ENCODE peak calls at places on chromosomes 4 and X, in four cellular contexts. L is heart right ventricle, P is HFF-Myc, Y is transverse colon. G is an unnamed sample.
A peak's percentile ranks its signal among the peaks of the same experiment; 100 is the strongest.

GRCh38 chr4:5890063-5890727 is 2.7 kb downstream of the CRMP1 start:
- DNase-seq in L (peak; percentile 14), P (no peak), Y (no peak), G (peak; percentile 79)

GRCh38 chr4:54099959-54100606 is at the start of gene GSX2:
- DNase-seq in L (no peak), P (no peak), Y (no peak), G (no peak)

GRCh38 chr4:165325732-165326512 is 1.5 kb upstream of the MSMO1 start:
- DNase-seq in L (no peak), P (peak; percentile 59), Y (no peak), G (no peak)

GRCh38 chr4:24533364-24533763 is 51.0 kb downstream of the DHX15 start:
- DNase-seq in L (no peak), P (no peak), Y (no peak), G (no peak)

GRCh38 chrX:91137881-91138280 is 296.8 kb upstream of the PABPC5 start:
- DNase-seq in L (no peak), P (no peak), Y (no peak), G (no peak)

GRCh38 chrX:111555559-111555958 is 44.1 kb downstream of the SERTM2 start:
- DNase-seq in L (no peak), P (no peak), Y (no peak), G (no peak)

GRCh38 chrX:104330966-104331365 is 76.2 kb upstream of the ESX1 start:
- DNase-seq in L (no peak), P (no peak), Y (no peak), G (no peak)

GRCh38 chr4:185838514-185839203 is 26.7 kb upstream of the SORBS2 start:
- DNase-seq in L (no peak), P (no peak), Y (no peak), G (no peak)

GRCh38 chr4:187504974-187505797 is 490.4 kb upstream of the ZFP42 start:
- DNase-seq in L (no peak), P (no peak), Y (no peak), G (no peak)

DNA sequence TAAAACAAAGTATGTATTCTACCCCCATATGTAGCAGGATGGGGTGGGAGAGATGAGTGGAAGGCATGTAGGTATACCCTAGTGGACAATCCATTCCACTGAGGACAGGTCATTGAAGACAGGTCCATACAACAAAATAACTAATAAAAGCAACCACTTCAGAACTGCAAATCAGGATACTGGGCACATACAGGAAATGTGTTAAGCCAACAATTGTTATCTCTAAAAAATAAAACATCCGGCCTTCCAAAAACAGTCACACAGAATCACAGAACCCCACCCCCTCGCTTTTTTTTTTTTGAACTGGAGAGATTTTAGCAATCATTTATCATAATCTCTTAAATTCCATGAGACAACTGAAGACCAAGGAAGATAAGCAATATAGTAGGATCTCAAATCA is 112.9 kb downstream of the FRYL start:
- DNase-seq in L (no peak), P (no peak), Y (no peak), G (no peak)
- TF ChIP-seq CTCF in L (no peak), P (no peak), Y (no peak), G (no peak)

DNA sequence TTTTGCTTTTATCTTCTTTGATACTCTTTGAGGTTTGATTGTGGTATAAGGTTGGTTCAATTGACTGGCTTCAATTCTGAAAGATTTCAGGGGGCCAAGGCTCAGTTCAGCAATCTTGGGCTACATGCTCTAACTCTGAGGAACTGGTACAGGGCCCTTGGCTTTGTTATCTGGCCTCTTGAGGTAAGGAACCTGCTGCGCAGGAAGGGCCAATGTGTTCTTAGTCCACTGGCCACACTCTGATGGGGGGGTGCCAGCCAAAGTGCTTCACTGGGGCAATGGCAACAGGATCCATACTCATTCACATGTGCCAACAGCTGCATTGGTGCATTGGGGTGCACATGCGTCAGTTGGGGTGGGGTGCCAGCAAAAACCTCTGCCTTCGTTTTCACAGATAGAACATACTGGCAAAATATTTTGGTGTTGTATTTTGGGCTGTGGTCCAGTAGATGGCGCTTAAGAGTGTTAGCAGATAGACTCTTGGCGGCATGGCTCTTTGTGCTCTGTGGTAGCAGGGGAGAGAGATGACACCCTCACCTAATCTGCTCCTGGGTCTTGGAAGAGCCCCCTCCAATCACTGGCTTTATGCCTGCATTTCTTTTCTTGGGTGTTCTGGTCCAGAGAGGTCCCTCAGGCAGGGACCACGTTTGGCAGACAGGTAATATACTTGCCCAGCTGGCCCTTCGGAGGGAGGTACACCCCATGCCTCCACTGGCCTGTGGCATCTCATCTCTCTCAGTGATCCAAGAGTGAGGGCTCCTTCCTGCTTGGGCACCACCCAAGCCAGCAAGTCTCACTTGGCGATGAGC is 42.9 kb downstream of the NDST3 start:
- DNase-seq in L (no peak), P (peak; percentile 27), Y (peak; percentile 11), G (no peak)
- TF ChIP-seq CTCF in L (no peak), P (peak; percentile 69), Y (peak; percentile 33), G (peak; percentile 47)

GRCh38 chrX:149949743-149950436 is 11.6 kb upstream of the EOLA2 start:
- DNase-seq in L (no peak), P (no peak), Y (no peak), G (no peak)
- TF ChIP-seq CTCF in L (no peak), P (no peak), Y (no peak), G (no peak)

DNA sequence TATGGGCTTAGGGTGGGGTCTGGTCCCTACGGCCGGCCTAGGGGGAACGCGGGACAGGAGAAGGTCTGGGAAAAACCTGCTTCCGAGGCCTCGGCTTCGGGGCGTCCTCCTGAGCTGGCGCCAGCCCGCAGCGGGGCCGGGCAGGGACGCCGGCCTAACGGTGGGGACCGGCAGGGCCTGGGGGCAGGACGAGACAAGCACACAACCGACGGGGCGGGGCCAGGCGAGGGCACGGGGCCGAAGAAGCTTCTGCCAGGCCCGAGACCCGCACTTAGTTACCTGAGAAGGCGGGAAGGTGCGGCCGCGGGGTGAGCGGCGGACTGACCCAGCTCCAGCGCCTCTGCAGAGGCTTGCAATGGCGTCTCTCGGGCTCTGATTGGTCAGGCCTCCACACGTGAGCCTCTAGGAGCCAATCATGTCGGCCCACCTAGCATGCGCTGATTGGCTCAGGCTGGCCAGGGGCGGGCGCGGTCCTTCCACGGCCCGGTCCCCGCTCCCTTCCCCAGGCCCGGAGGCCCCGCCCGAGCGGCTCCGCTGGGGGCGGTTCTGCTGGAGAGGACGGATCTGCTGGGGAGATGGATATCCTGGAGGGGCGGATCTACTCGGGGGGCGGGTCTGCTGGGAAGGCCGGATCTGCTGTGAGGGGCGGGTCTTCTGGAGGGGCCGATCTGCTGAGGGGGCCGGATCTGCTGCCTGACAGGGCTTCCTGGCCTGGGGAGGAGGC is 44.3 kb downstream of the CPLX1 start:
- DNase-seq in L (peak; percentile 99), P (peak; percentile 95), Y (peak; percentile 99), G (peak; percentile 96)
- TF ChIP-seq CTCF in L (no peak), P (no peak), Y (no peak), G (no peak)

DNA sequence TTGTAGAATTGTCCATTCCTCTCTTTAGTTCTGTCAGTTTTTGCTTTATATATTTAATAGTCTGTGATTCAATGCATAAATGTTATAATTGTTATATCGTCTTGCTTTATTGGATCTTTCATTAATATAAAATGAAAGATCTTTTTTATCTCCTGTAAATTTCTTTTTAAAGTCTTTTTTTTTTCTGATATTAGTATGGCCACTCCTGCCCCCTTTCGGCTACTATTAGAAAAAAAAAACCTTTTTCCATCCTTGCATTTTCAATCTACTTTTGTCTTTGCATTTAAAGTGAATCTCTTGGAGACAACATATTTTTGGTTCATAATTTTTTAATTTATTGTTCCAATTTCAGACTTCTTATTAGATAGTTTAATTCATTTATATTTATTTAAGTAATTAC is 677.4 kb upstream of the NDST4 start:
- DNase-seq in L (no peak), P (no peak), Y (no peak), G (no peak)
- TF ChIP-seq CTCF in L (no peak), P (no peak), Y (no peak), G (peak; percentile 32)

G was measured in neural crest cell.